ENCODE peak calls at places on chromosomes 11 and 22, in eight cellular contexts. N is C1 segment of cervical spinal cord; A is PC-3; X is activated naive CD4-positive, alpha-beta T cell; S is NCI-H1105; L is stimulated activated CD4-positive, alpha-beta T cell treated with anti-CD3 and anti-CD28 coated beads, Interleukin-2, amount 100 ng/mL, for 24 hours; Y is BE2C; M is CD4-positive, alpha-beta memory T cell. Q is an unnamed sample.

GRCh38 chr11:63536669-63537292 is at the start of gene PLAAT4:
- DNase-seq in S (no peak), N (peak), X (no peak), M (peak), L (no peak), A (peak), Y (no peak), Q (peak)

GRCh38 chr11:12467610-12468009 is 90.2 kb downstream of the PARVA start:
- DNase-seq in Y (no peak), S (no peak), M (no peak), L (no peak), N (no peak), X (no peak), A (no peak), Q (no peak)

GRCh38 chr11:37973926-37974325 is 1375.9 kb upstream of the RAG2 start:
- DNase-seq in S (no peak), L (no peak), N (no peak), X (no peak), A (no peak), M (no peak), Y (no peak), Q (no peak)

GRCh38 chr22:37818397-37819099 is 4.6 kb upstream of the GALR3 start:
- DNase-seq in X (no peak), S (peak), A (no peak), L (peak), Y (peak), M (peak), N (no peak), Q (peak)

GRCh38 chr11:119671048-119671447 is 58.0 kb downstream of the NECTIN1 start:
- DNase-seq in A (no peak), M (no peak), X (no peak), L (no peak), Y (peak), S (peak), N (peak), Q (peak)

GRCh38 chr11:31956310-31956709 is 134.6 kb upstream of the RCN1 start:
- DNase-seq in M (no peak), L (no peak), Y (no peak), A (no peak), N (no peak), S (no peak), X (no peak), Q (no peak)

GRCh38 chr11:121451178-121451981 is 734 bp upstream of the SORL1 start:
- DNase-seq in Y (no peak), X (no peak), M (peak), L (peak), A (peak), S (no peak), N (no peak), Q (no peak)

GRCh38 chr11:75432911-75433321 is at the start of gene KLHL35:
- DNase-seq in Y (no peak), L (no peak), S (peak), M (no peak), N (peak), X (no peak), A (no peak), Q (peak)

GRCh38 chr22:38867124-38867455 is 4.9 kb downstream of the CBX6 start:
- DNase-seq in M (no peak), Y (no peak), A (no peak), L (no peak), X (no peak), S (no peak), N (no peak), Q (no peak)

GRCh38 chr22:26394787-26395186 is 34.3 kb upstream of the ASPHD2 start:
- DNase-seq in X (no peak), M (no peak), Y (no peak), A (no peak), L (no peak), N (no peak), S (no peak), Q (no peak)

GRCh38 chr11:102046841-102047240 is 396 bp upstream of the CFAP300 start:
- DNase-seq in M (no peak), Y (no peak), N (no peak), A (no peak), X (no peak), S (no peak), L (no peak), Q (no peak)

GRCh38 chr22:32644252-32645100 is 157.0 kb upstream of the TIMP3 start:
- DNase-seq in X (no peak), M (peak), Y (no peak), S (no peak), A (no peak), N (no peak), L (peak), Q (no peak)

GRCh38 chr11:75078233-75078632 is 18.4 kb downstream of the OR2AT4 start:
- DNase-seq in L (no peak), S (no peak), A (peak), Y (no peak), N (no peak), X (no peak), M (no peak), Q (no peak)

GRCh38 chr11:10926801-10927200 is 68.9 kb upstream of the ZBED5 start:
- DNase-seq in A (peak), Y (no peak), X (no peak), S (no peak), L (no peak), N (no peak), M (no peak), Q (no peak)

GRCh38 chr22:48098243-48098935 is 1335.9 kb downstream of the TBC1D22A start:
- DNase-seq in L (no peak), S (no peak), M (peak), Y (no peak), N (no peak), X (no peak), A (no peak), Q (no peak)

GRCh38 chr11:117884994-117885393 is 8.5 kb upstream of the FXYD6 start:
- DNase-seq in A (no peak), M (no peak), L (no peak), Y (peak), S (no peak), X (no peak), N (no peak), Q (no peak)

GRCh38 chr11:2300936-2301630 is 635 bp downstream of the C11orf21 start:
- DNase-seq in L (peak), X (no peak), N (no peak), A (no peak), M (no peak), Y (no peak), S (no peak), Q (no peak)

GRCh38 chr11:67611165-67611564 is 4.4 kb downstream of the NDUFV1 start:
- DNase-seq in X (no peak), S (no peak), L (no peak), Y (no peak), A (no peak), N (no peak), M (no peak), Q (no peak)

GRCh38 chr11:432501-433100 is 9.2 kb downstream of the ANO9 start:
- DNase-seq in A (no peak), L (no peak), N (no peak), M (no peak), S (no peak), X (no peak), Y (no peak), Q (no peak)

GRCh38 chr11:116879789-116880402 is 42.5 kb upstream of the APOA1 start:
- DNase-seq in M (peak), L (no peak), Y (no peak), S (peak), N (no peak), A (peak), X (no peak), Q (no peak)

GRCh38 chr11:39570526-39570925 is 1888.9 kb downstream of the LRRC4C start:
- DNase-seq in A (no peak), N (no peak), Y (no peak), X (no peak), S (no peak), M (no peak), L (no peak), Q (no peak)

GRCh38 chr11:70824590-70825300 is 426.4 kb downstream of the CTTN start:
- DNase-seq in Y (no peak), M (no peak), L (no peak), S (no peak), A (no peak), N (no peak), X (no peak), Q (no peak)

GRCh38 chr11:112302226-112302868 is 41.7 kb upstream of the PLET1 start:
- DNase-seq in L (no peak), S (no peak), X (no peak), A (peak), N (no peak), Y (no peak), M (no peak), Q (no peak)

GRCh38 chr22:46364341-46365165 is 29.0 kb downstream of the TRMU start:
- DNase-seq in X (no peak), L (no peak), M (no peak), N (no peak), S (no peak), Y (peak), A (no peak), Q (no peak)

GRCh38 chr22:21628386-21629261 is 1.2 kb downstream of the YDJC start:
- DNase-seq in N (no peak), A (no peak), X (no peak), Y (no peak), L (no peak), M (no peak), S (no peak), Q (no peak)

GRCh38 chr11:43997022-43997665 is 50.6 kb upstream of the ACCSL start:
- DNase-seq in S (peak), N (no peak), Y (no peak), L (no peak), X (no peak), A (no peak), M (no peak), Q (no peak)

GRCh38 chr11:7536102-7536501 is 22.3 kb downstream of the PPFIBP2 start:
- DNase-seq in X (no peak), Y (peak), M (no peak), A (no peak), S (no peak), L (no peak), N (no peak), Q (no peak)

GRCh38 chr11:40567392-40567791 is 892.1 kb downstream of the LRRC4C start:
- DNase-seq in X (no peak), Y (no peak), S (no peak), L (no peak), A (no peak), M (no peak), N (no peak), Q (no peak)

GRCh38 chr11:32885556-32885955 is 7.1 kb upstream of the QSER1 start:
- DNase-seq in Y (no peak), X (no peak), N (no peak), A (no peak), L (no peak), S (no peak), M (no peak), Q (no peak)

GRCh38 chr11:38612701-38613100 is 2014.7 kb upstream of the RAG2 start:
- DNase-seq in S (no peak), N (no peak), M (no peak), L (no peak), A (no peak), Y (no peak), X (no peak), Q (no peak)

GRCh38 chr11:34773211-34773610 is 143.0 kb downstream of the APIP start:
- DNase-seq in N (no peak), M (no peak), A (peak), X (no peak), S (no peak), L (no peak), Y (no peak), Q (no peak)

GRCh38 chr22:17733484-17733883 is 40.8 kb downstream of the BID start:
- DNase-seq in M (no peak), Y (no peak), S (no peak), X (no peak), A (peak), L (no peak), N (no peak), Q (no peak)

GRCh38 chr22:30390974-30391691 is 3.9 kb upstream of the RNF215 start:
- DNase-seq in X (peak), A (peak), Y (peak), L (peak), N (peak), S (peak), M (peak), Q (peak)

GRCh38 chr11:34331329-34331728 is 26.5 kb downstream of the ABTB2 start:
- DNase-seq in N (no peak), L (no peak), Y (no peak), A (peak), X (no peak), M (no peak), S (peak), Q (no peak)

GRCh38 chr11:3824714-3825472 is 15.9 kb downstream of the RHOG start:
- DNase-seq in Y (peak), M (peak), A (no peak), S (peak), N (peak), L (peak), X (peak), Q (peak)

GRCh38 chr11:122756417-122756816 is 81.9 kb upstream of the CRTAM start:
- DNase-seq in X (no peak), A (no peak), N (peak), Y (no peak), L (no peak), M (peak), S (no peak), Q (no peak)

GRCh38 chr22:45131749-45132148 is 32.0 kb upstream of the NUP50 start:
- DNase-seq in Y (no peak), L (no peak), S (no peak), X (no peak), N (peak), A (no peak), M (no peak), Q (no peak)

GRCh38 chr22:43376765-43377485 is 33.8 kb upstream of the SCUBE1 start:
- DNase-seq in L (no peak), S (no peak), M (peak), X (no peak), Y (no peak), N (no peak), A (no peak), Q (no peak)

GRCh38 chr11:113417428-113417827 is 29.8 kb downstream of the ANKK1 start:
- DNase-seq in S (no peak), M (no peak), X (no peak), L (no peak), N (no peak), A (no peak), Y (no peak), Q (no peak)